ENCODE peak calls at places on chromosomes 6 and 20, in four cellular contexts. H, M, Y and T are unnamed samples. For H3K4me1, the result is how much of the 10 kb centered on the place peaks cover.

GRCh38 chr6:151257984-151258445 is 18.2 kb downstream of the AKAP12 start:
- DNase-seq in H (no peak), M (no peak), Y (no peak), T (no peak)

GRCh38 chr6:89339565-89339964 is 13.0 kb downstream of the UBE2J1 start:
- DNase-seq in H (no peak), M (no peak), Y (no peak), T (no peak)

GRCh38 chr6:25423358-25423757 is 144.2 kb downstream of the CARMIL1 start:
- DNase-seq in H (no peak), M (no peak), Y (no peak), T (peak)

GRCh38 chr20:53829706-53830521 is 236.3 kb upstream of the ZNF217 start:
- DNase-seq in H (no peak), M (no peak), Y (no peak), T (no peak)

GRCh38 chr6:36351152-36351571 is 14.5 kb upstream of the BNIP5 start:
- DNase-seq in H (no peak), M (no peak), Y (no peak), T (peak)

GRCh38 chr6:31086788-31087440 is 25.5 kb downstream of the C6orf15 start:
- DNase-seq in H (no peak), M (no peak), Y (no peak), T (no peak)

GRCh38 chr6:166786704-166787293 is 159.7 kb upstream of the RPS6KA2 start:
- DNase-seq in H (no peak), M (no peak), Y (peak), T (no peak)

GRCh38 chr6:133741375-133741861 is 147.5 kb upstream of the TCF21 start:
- DNase-seq in H (peak), M (no peak), Y (peak), T (no peak)

GRCh38 chr20:49775229-49775693 is 37.4 kb upstream of the SLC9A8 start:
- DNase-seq in H (peak), M (peak), Y (peak), T (peak)

GRCh38 chr20:37912874-37913273 is 9.9 kb downstream of the VSTM2L start:
- DNase-seq in H (no peak), M (no peak), Y (no peak), T (no peak)

GRCh38 chr6:49713346-49713745 is at the start of gene CRISP2:
- DNase-seq in H (no peak), M (no peak), Y (no peak), T (no peak)

GRCh38 chr6:111837007-111837406 is 36.2 kb downstream of the FYN start:
- DNase-seq in H (no peak), M (no peak), Y (no peak), T (no peak)

GRCh38 chr6:56814308-56814707 is 140.6 kb upstream of the BEND6 start:
- DNase-seq in H (no peak), M (no peak), Y (no peak), T (no peak)

GRCh38 chr20:51828762-51829161 is 26.4 kb upstream of the SALL4 start:
- DNase-seq in H (no peak), M (no peak), Y (no peak), T (no peak)

GRCh38 chr6:117829594-117830319 is 77.3 kb upstream of the SLC35F1 start:
- DNase-seq in H (no peak), M (no peak), Y (peak), T (no peak)

GRCh38 chr6:160974304-160974771 is 17.2 kb upstream of the MAP3K4 start:
- DNase-seq in H (peak), M (peak), Y (no peak), T (peak)

GRCh38 chr6:28615955-28616747 is 90.5 kb downstream of the GPX5 start:
- DNase-seq in H (no peak), M (no peak), Y (no peak), T (no peak)

GRCh38 chr6:835476-836160 is 142.7 kb upstream of the EXOC2 start:
- DNase-seq in H (no peak), M (no peak), Y (no peak), T (no peak)

GRCh38 chr20:36202891-36203338 is 33.4 kb upstream of the AAR2 start:
- DNase-seq in H (peak), M (peak), Y (peak), T (peak)

GRCh38 chr20:32908334-32909292 is 49.9 kb downstream of the EFCAB8 start:
- DNase-seq in H (no peak), M (no peak), Y (no peak), T (no peak)

GRCh38 chr20:8132632-8133587 is 844 bp downstream of the PLCB1 start:
- DNase-seq in H (peak), M (peak), Y (no peak), T (peak)

GRCh38 chr6:136510299-136510698 is 39.9 kb downstream of the MAP7 start:
- DNase-seq in H (no peak), M (no peak), Y (no peak), T (no peak)

GRCh38 chr20:16308754-16309153 is 264.5 kb downstream of the KIF16B start:
- DNase-seq in H (no peak), M (no peak), Y (no peak), T (no peak)

GRCh38 chr6:113439861-113440260 is 417.3 kb upstream of the MARCKS start:
- DNase-seq in H (no peak), M (no peak), Y (no peak), T (no peak)

GRCh38 chr20:47489448-47489872 is 12.2 kb upstream of the NCOA3 start:
- DNase-seq in H (peak), M (no peak), Y (no peak), T (no peak)

GRCh38 chr6:41229716-41230115 is 1.6 kb downstream of the TREML4 start:
- DNase-seq in H (no peak), M (no peak), Y (no peak), T (no peak)

GRCh38 chr6:151130329-151130728 is 109.4 kb upstream of the AKAP12 start:
- DNase-seq in H (no peak), M (no peak), Y (no peak), T (no peak)

GRCh38 chr6:90429713-90430112 is 133.1 kb upstream of the BACH2 start:
- DNase-seq in H (no peak), M (no peak), Y (peak), T (no peak)

GRCh38 chr6:98634569-98634968 is 199.8 kb upstream of the POU3F2 start:
- DNase-seq in H (no peak), M (no peak), Y (no peak), T (no peak)

GRCh38 chr6:115360602-115361325 is 699.9 kb downstream of the FRK start:
- DNase-seq in H (no peak), M (no peak), Y (no peak), T (no peak)

GRCh38 chr6:152973916-152974315 is 8.9 kb downstream of the FBXO5 start:
- DNase-seq in H (no peak), M (no peak), Y (no peak), T (no peak)
- H3K4me1 ChIP-seq in H (under half), M (under half), Y (under half), T (under half)

DNA sequence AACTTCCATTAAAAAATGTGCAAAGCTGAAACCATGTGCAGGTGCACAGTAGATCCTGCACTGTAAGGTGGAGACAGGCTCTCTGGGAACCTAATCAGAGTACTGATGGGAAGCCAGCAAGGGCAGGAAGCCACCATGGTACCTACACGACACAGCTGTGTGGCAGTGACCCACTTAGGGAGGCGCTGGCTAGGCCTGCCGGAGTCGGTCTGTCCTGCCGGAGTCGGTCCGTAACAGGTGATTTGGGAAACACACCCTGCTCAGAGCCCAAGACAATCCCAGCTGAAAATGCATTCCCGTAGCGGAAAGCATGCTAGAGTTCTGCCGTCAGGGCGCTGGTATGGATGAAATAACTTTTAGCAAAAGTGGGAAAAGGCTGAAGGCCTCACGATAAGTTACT is 17.2 kb downstream of the TXNDC5 start:
- DNase-seq in H (no peak), M (no peak), Y (no peak), T (no peak)
- TF ChIP-seq CTCF in H (no peak), M (no peak), Y (no peak), T (no peak)

GRCh38 chr20:31674895-31675827 is 37.4 kb downstream of the COX4I2 start:
- DNase-seq in H (peak), M (peak), Y (no peak), T (peak)

GRCh38 chr20:31675828-31676533 is 38.3 kb downstream of the COX4I2 start:
- DNase-seq in H (no peak), M (no peak), Y (no peak), T (no peak)

GRCh38 chr20:31671324-31671723 is 33.6 kb downstream of the COX4I2 start:
- DNase-seq in H (no peak), M (no peak), Y (no peak), T (no peak)

GRCh38 chr20:31673943-31674463 is 36.3 kb downstream of the COX4I2 start:
- DNase-seq in H (no peak), M (no peak), Y (no peak), T (no peak)

GRCh38 chr20:31673435-31673834 is 35.7 kb downstream of the COX4I2 start:
- DNase-seq in H (no peak), M (no peak), Y (no peak), T (no peak)
- H3K4me1 ChIP-seq in H (half or more), M (half or more), Y (under half), T (under half)

GRCh38 chr20:43681468-43681942 is 14.6 kb downstream of the MYBL2 start:
- DNase-seq in H (no peak), M (no peak), Y (no peak), T (no peak)
- TF ChIP-seq CTCF in H (no peak), M (no peak), Y (peak), T (no peak)

GRCh38 chr6:15335385-15335784 is 89.5 kb downstream of the JARID2 start:
- DNase-seq in H (no peak), M (no peak), Y (no peak), T (no peak)
- H3K4me1 ChIP-seq in H (under half), M (under half), Y (under half), T (under half)

GRCh38 chr6:47009583-47009982 is 32.5 kb downstream of the ADGRF1 start:
- DNase-seq in H (no peak), M (no peak), Y (no peak), T (no peak)
- TF ChIP-seq CTCF in H (no peak), M (no peak), Y (no peak), T (no peak)

GRCh38 chr6:96470296-96470695 is 51.3 kb upstream of the UFL1 start:
- DNase-seq in H (no peak), M (no peak), Y (no peak), T (no peak)
- H3K4me1 ChIP-seq in H (under half), M (under half), Y (under half), T (under half)

GRCh38 chr6:127342946-127343752 is at the start of gene ECHDC1:
- DNase-seq in H (peak), M (peak), Y (peak), T (peak)
- TF ChIP-seq CTCF in H (no peak), M (peak), Y (no peak), T (peak)

DNA sequence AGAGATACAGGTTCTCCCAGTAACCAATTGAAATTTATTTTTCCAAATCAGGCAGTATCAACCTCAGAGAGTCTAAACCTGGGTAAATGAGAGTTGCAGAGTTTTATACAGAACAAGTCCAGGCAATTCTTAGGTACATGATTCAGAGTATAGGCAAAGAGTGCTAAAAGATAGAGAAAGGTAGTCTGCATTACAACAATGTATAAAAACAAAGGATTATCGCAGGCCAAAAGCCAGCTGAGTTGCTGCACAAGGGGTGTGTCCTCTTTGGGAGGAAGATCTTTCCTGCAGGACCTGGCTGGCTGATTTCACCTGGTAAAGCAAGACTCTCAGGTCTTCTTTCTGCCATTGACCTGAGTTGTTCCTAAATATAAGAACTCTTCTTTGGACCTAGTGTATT is 48.9 kb upstream of the ECHDC1 start:
- DNase-seq in H (no peak), M (no peak), Y (no peak), T (no peak)
- H3K4me1 ChIP-seq in H (under half), M (under half), Y (under half), T (under half)

GRCh38 chr6:95543798-95544197 is 33.5 kb upstream of the MANEA start:
- DNase-seq in H (no peak), M (no peak), Y (no peak), T (no peak)
- TF ChIP-seq CTCF in H (no peak), M (no peak), Y (peak), T (no peak)